ENCODE peak calls at places on chromosomes 16 and 17, in eight cellular contexts. R, F, G, S, J, W, X and K are unnamed samples. For H3K27me3 and H3K36me3, the result is how much of the 10 kb centered on the place peaks cover.

GRCh38 chr17:76198702-76199101 is 41.6 kb downstream of the RNF157 start:
- DNase-seq in R (no peak), F (no peak), G (no peak), S (no peak), J (no peak), W (no peak), X (no peak), K (no peak)

GRCh38 chr16:84739349-84740124 is 39.7 kb downstream of the USP10 start:
- DNase-seq in R (no peak), F (no peak), G (no peak), S (no peak), J (no peak), W (peak), X (peak), K (no peak)

GRCh38 chr17:2017274-2017941 is 7.7 kb downstream of the RTN4RL1 start:
- DNase-seq in R (no peak), F (no peak), G (no peak), S (no peak), J (no peak), W (no peak), X (no peak), K (no peak)

GRCh38 chr17:48596000-48596734 is 2.6 kb upstream of the HOXB5 start:
- DNase-seq in R (no peak), F (no peak), G (no peak), S (no peak), J (no peak), W (peak), X (no peak), K (peak)

GRCh38 chr17:76270770-76271668 is 5.9 kb downstream of the UBALD2 start:
- DNase-seq in R (no peak), F (no peak), G (no peak), S (no peak), J (no peak), W (no peak), X (no peak), K (peak)

GRCh38 chr16:78368121-78369102 is 269.0 kb downstream of the WWOX start:
- DNase-seq in R (no peak), F (no peak), G (no peak), S (no peak), J (no peak), W (no peak), X (no peak), K (no peak)

GRCh38 chr16:3876160-3876559 is 4.4 kb downstream of the CREBBP start:
- DNase-seq in R (no peak), F (no peak), G (no peak), S (no peak), J (no peak), W (no peak), X (no peak), K (no peak)

GRCh38 chr17:37608369-37609169 is 649 bp downstream of the SYNRG start:
- DNase-seq in R (no peak), F (peak), G (peak), S (peak), J (no peak), W (peak), X (peak), K (peak)

GRCh38 chr17:1019451-1019850 is 22.5 kb downstream of the TIMM22 start:
- DNase-seq in R (no peak), F (no peak), G (no peak), S (no peak), J (peak), W (no peak), X (no peak), K (no peak)

GRCh38 chr17:78600181-78600651 is 23.0 kb upstream of the DNAH17 start:
- DNase-seq in R (no peak), F (no peak), G (no peak), S (no peak), J (no peak), W (peak), X (peak), K (no peak)

GRCh38 chr17:45743626-45744326 is 40.3 kb upstream of the CRHR1 start:
- DNase-seq in R (no peak), F (no peak), G (no peak), S (no peak), J (no peak), W (no peak), X (no peak), K (no peak)
- H3K27me3 ChIP-seq in R (under half), F (under half), G (under half), S (under half), J (under half), W (under half), X (under half), K (under half)

DNA sequence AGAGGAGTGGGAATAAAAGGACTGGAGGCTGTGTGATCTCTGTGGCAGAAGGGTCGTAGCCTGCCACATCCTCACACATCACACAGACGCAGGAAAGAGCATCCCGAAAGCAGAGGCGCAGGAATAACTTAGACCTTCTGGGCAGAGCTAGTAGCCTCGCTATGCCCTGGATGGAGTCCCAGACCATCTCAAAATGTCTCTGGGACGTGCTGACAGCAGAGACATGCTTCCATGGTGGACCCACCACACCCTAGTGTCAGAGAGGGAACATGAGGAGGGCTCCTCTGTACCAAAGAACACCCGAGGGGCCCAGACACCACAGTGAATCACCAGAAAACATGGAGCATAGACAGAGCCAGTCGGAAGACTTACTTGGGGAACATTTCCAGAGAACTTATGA is 29.6 kb upstream of the FAAP100 start:
- DNase-seq in R (no peak), F (no peak), G (no peak), S (no peak), J (no peak), W (no peak), X (no peak), K (no peak)
- H3K36me3 ChIP-seq in R (under half), F (under half), G (under half), S (under half), J (under half), W (under half), X (under half), K (under half)

GRCh38 chr16:67154578-67155304 is 3.9 kb upstream of the B3GNT9 start:
- DNase-seq in R (no peak), F (no peak), G (no peak), S (no peak), J (no peak), W (no peak), X (no peak), K (peak)

GRCh38 chr16:67157106-67157748 is 2.5 kb downstream of the TRADD start:
- DNase-seq in R (no peak), F (no peak), G (no peak), S (no peak), J (no peak), W (no peak), X (no peak), K (no peak)

GRCh38 chr16:67157892-67158635 is 1.6 kb downstream of the TRADD start:
- DNase-seq in R (no peak), F (no peak), G (no peak), S (peak), J (no peak), W (no peak), X (no peak), K (no peak)

GRCh38 chr16:67156146-67156844 is 3.4 kb downstream of the TRADD start:
- DNase-seq in R (no peak), F (peak), G (no peak), S (no peak), J (no peak), W (no peak), X (no peak), K (no peak)

GRCh38 chr16:67155305-67156145 is 4.2 kb downstream of the TRADD start:
- DNase-seq in R (peak), F (peak), G (peak), S (peak), J (peak), W (peak), X (peak), K (peak)
- H3K27me3 ChIP-seq in R (under half), F (under half), G (under half), S (under half), J (under half), W (under half), X (under half), K (half or more)

DNA sequence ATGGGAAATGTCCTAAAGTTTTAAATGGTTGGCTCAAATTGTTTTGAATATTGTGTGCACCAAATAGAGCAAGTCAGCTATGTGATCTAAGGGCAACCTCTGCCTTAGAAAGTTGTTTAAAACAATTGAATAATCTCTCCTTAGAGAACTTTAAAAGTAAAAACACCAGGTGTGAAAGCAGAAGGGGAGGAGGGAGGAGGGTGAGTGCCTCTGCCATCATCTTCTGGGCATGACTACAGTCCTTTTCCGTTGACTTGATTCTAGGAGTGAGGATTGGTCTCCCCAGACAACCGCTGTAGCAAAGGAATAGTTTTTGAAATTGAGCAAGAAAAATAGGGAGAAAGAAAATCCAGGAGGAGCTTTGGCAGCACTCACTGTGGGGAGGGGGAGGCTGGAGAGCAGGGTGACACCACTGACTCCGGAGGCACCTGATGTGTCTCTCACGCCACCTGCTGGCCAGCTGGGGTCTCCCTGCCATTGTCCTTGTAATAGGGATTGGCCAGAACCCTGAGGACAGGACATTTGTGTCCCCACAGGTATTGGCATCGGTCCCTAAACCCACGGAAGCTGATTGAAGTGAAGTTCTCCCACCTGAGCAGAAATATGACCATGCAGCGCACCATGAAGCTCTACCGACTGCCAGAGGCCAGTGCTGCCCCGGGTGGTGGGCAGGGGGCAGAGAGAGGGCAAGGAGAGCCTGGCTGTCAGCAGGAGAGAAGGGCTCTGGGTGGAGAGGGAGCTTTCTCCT is 33.3 kb downstream of the PLCD3 start:
- DNase-seq in R (peak), F (peak), G (peak), S (peak), J (peak), W (peak), X (peak), K (peak)
- H3K36me3 ChIP-seq in R (half or more), F (under half), G (under half), S (half or more), J (half or more), W (under half), X (under half), K (half or more)

GRCh38 chr16:86971251-86971650 is 345.9 kb downstream of the C16orf95 start:
- DNase-seq in R (no peak), F (no peak), G (no peak), S (no peak), J (no peak), W (no peak), X (no peak), K (no peak)
- H3K27me3 ChIP-seq in R (under half), F (under half), G (under half), S (under half), J (under half), W (under half), X (under half), K (under half)

DNA sequence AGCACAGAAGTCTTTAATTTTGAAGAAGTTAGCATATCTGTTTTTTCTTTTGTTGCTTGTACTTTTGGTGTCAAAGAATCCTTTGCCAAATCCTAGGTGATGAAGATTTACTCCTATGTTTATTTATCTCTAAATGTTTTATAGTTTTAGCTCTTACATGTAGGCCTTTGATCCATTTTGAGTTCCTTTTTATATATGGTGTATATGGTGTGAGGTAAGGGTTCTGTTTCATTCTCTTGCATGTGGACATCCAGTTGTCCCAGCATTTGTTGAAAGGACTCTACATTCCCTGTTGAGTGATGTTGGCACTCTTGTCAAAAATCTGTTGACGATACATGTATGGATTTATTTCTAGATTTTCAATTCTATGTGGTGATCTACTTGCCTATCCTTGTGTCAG is 62.2 kb downstream of the RNF213 start:
- DNase-seq in R (no peak), F (no peak), G (no peak), S (no peak), J (no peak), W (no peak), X (no peak), K (no peak)
- H3K36me3 ChIP-seq in R (under half), F (under half), G (under half), S (half or more), J (half or more), W (under half), X (half or more), K (under half)

GRCh38 chr16:2472488-2472864 is 1.4 kb downstream of the NTN3 start:
- DNase-seq in R (no peak), F (no peak), G (no peak), S (no peak), J (no peak), W (no peak), X (no peak), K (no peak)
- H3K27me3 ChIP-seq in R (under half), F (half or more), G (under half), S (under half), J (under half), W (under half), X (under half), K (half or more)

GRCh38 chr17:77480509-77481215 is 339.9 kb downstream of the SEC14L1 start:
- DNase-seq in R (no peak), F (no peak), G (no peak), S (no peak), J (no peak), W (no peak), X (no peak), K (peak)
- H3K36me3 ChIP-seq in R (under half), F (under half), G (under half), S (half or more), J (under half), W (under half), X (under half), K (under half)

DNA sequence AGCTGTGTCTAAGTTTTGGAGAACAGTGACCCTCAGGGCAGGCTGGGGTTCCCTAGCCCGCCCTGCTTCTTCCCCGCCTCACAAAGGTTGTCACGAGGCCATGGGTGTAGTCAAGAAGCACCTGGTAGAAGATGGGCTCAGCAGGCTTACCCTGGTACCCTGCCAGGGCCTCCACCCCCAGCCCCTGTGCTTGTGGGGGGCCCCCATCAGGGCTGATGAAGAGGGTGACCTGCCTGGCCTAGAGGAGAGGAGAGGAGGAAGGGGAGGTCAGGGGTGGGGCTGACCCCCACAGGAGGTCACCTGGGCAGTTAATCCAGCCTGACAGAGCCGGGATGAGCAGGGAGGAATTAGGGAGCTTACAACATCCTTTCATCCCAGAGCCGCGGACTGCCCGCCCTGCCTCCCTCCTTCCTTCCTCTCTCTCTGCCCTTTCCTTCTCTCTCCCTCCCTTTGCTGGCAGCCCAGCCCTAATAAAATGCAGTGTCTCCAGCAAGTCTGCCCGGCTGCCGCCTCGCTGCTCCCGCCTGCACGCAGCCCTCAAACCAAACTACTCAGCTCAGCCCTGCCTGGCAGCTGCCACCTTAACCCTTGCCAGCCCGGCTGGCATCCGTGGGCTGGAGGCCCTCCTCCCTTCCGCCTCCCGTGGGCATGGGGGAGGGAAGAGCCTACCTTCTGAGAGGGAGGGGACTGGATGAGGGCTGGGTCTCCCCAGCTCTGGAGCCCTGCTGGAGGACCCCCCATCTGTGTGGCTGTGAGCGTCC is 7.2 kb downstream of the DLX3 start:
- DNase-seq in R (no peak), F (no peak), G (no peak), S (no peak), J (no peak), W (no peak), X (peak), K (peak)
- H3K27me3 ChIP-seq in R (under half), F (under half), G (under half), S (under half), J (under half), W (under half), X (under half), K (half or more)

DNA sequence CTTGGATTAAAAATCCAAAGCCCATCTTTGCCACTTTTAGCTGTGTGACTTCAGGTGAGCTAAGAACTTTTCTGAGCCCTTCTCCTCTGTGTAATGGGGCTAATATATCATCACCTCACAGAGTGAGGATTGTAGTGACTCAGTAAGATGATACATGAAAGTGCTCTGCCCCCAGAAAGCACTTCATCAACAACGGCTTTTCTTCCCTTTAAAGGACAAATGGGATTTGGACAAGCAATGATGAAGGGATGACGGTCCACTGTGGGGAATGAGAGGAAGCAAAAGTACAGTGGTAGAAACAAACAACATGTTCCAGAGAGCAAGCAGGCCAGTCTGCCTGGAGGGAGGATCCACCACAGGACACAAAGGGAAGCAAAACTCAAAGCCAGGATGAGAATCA is 14.3 kb upstream of the TMED6 start:
- DNase-seq in R (no peak), F (no peak), G (no peak), S (no peak), J (no peak), W (no peak), X (peak), K (no peak)
- H3K36me3 ChIP-seq in R (under half), F (under half), G (under half), S (under half), J (half or more), W (under half), X (half or more), K (under half)